ENCODE peak calls at places on chromosomes 6 and 20, in nine cellular contexts. O is stomach, G is adrenal gland, R is HCT116, Y is A549, H is IMR-90, N is prostate gland, J is heart left ventricle, I is erythroblast. M is an unnamed sample.

GRCh38 chr6:35776364-35777215 is at the start of gene CLPSL2:
- DNase-seq in H (no peak), G (no peak), Y (no peak), I (no peak), N (no peak), J (no peak), O (no peak), R (no peak), M (peak)

GRCh38 chr6:32761548-32761947 is 1.8 kb downstream of the HLA-DQB2 start:
- DNase-seq in Y (no peak), R (no peak), O (no peak), J (no peak), G (no peak), I (no peak), H (no peak), N (no peak), M (no peak)

GRCh38 chr20:18323705-18324104 is 35.4 kb downstream of the ZNF133 start:
- DNase-seq in J (no peak), H (no peak), G (no peak), O (no peak), I (no peak), N (no peak), R (no peak), Y (no peak), M (no peak)

GRCh38 chr20:41046716-41047115 is 18.1 kb downstream of the TOP1 start:
- DNase-seq in I (peak), G (no peak), R (no peak), J (no peak), N (no peak), O (no peak), H (peak), Y (no peak), M (no peak)

GRCh38 chr6:19408331-19408730 is 428.8 kb upstream of the ID4 start:
- DNase-seq in I (no peak), G (no peak), N (no peak), O (no peak), R (no peak), J (no peak), Y (no peak), H (no peak), M (no peak)

GRCh38 chr6:16049178-16049577 is 79.7 kb upstream of the MYLIP start:
- DNase-seq in R (no peak), G (no peak), H (no peak), J (no peak), I (no peak), Y (no peak), N (no peak), O (no peak), M (no peak)

GRCh38 chr20:53888510-53888909 is 181.9 kb downstream of the BCAS1 start:
- DNase-seq in N (no peak), R (no peak), Y (no peak), G (no peak), J (no peak), I (no peak), H (no peak), O (no peak), M (no peak)

GRCh38 chr20:33178726-33179125 is 10.8 kb downstream of the BPIFA2 start:
- DNase-seq in Y (peak), R (no peak), O (peak), G (no peak), I (no peak), H (no peak), J (no peak), N (no peak), M (no peak)

GRCh38 chr6:75791881-75792280 is 42.8 kb downstream of the MYO6 start:
- DNase-seq in N (no peak), H (no peak), Y (no peak), G (no peak), O (no peak), I (no peak), R (peak), J (no peak), M (no peak)

GRCh38 chr6:90383212-90383611 is 86.6 kb upstream of the BACH2 start:
- DNase-seq in N (no peak), Y (no peak), R (no peak), J (no peak), O (no peak), I (no peak), H (no peak), G (no peak), M (no peak)

GRCh38 chr6:108598316-108598863 is 37.7 kb downstream of the FOXO3 start:
- DNase-seq in N (no peak), R (no peak), O (no peak), H (peak), G (no peak), J (no peak), Y (no peak), I (peak), M (no peak)

GRCh38 chr6:117477988-117478852 is 4.3 kb upstream of the DCBLD1 start:
- DNase-seq in O (no peak), H (no peak), G (peak), I (peak), Y (peak), N (no peak), R (no peak), J (no peak), M (no peak)

GRCh38 chr20:35886537-35886936 is 67.8 kb downstream of the SCAND1 start:
- DNase-seq in J (peak), I (peak), H (no peak), G (no peak), O (no peak), R (no peak), N (no peak), Y (no peak), M (no peak)

GRCh38 chr6:158911746-158912158 is 88.2 kb downstream of the RSPH3 start:
- DNase-seq in H (no peak), J (no peak), G (no peak), R (no peak), I (no peak), Y (no peak), N (no peak), O (peak), M (no peak)

GRCh38 chr6:30960907-30961673 is 20.3 kb downstream of the MUCL3 start:
- DNase-seq in R (no peak), J (no peak), N (no peak), Y (no peak), G (no peak), O (no peak), I (no peak), H (peak), M (no peak)

GRCh38 chr20:44596010-44596409 is 13.6 kb downstream of the PKIG start:
- DNase-seq in N (no peak), O (no peak), J (no peak), R (no peak), I (no peak), G (no peak), Y (peak), H (no peak), M (no peak)

GRCh38 chr6:82025271-82025670 is 222.3 kb downstream of the IBTK start:
- DNase-seq in J (no peak), N (no peak), R (no peak), Y (no peak), H (peak), O (no peak), G (no peak), I (no peak), M (no peak)

GRCh38 chr20:47568019-47568418 is 66.3 kb downstream of the NCOA3 start:
- DNase-seq in I (no peak), N (peak), J (peak), H (peak), Y (peak), G (peak), R (no peak), O (peak), M (no peak)

GRCh38 chr20:58712116-58712822 is 19.7 kb downstream of the NPEPL1 start:
- DNase-seq in Y (no peak), O (peak), I (no peak), G (peak), J (peak), N (peak), H (no peak), R (no peak), M (no peak)

GRCh38 chr20:21191839-21192238 is 66.0 kb downstream of the KIZ start:
- DNase-seq in H (no peak), J (no peak), R (no peak), G (no peak), I (no peak), O (no peak), N (no peak), Y (no peak), M (no peak)

GRCh38 chr20:33518071-33518470 is 28.2 kb downstream of the CBFA2T2 start:
- DNase-seq in G (peak), I (no peak), Y (no peak), O (no peak), R (no peak), H (peak), N (no peak), J (no peak), M (no peak)

GRCh38 chr6:3138341-3138740 is 19.0 kb downstream of the TUBB2A start:
- DNase-seq in G (no peak), I (no peak), O (no peak), N (no peak), H (no peak), Y (no peak), J (no peak), R (no peak), M (no peak)

GRCh38 chr6:5276596-5276995 is 15.3 kb downstream of the FARS2 start:
- DNase-seq in G (no peak), I (no peak), H (no peak), Y (no peak), J (no peak), N (no peak), O (no peak), R (no peak), M (no peak)

DNA sequence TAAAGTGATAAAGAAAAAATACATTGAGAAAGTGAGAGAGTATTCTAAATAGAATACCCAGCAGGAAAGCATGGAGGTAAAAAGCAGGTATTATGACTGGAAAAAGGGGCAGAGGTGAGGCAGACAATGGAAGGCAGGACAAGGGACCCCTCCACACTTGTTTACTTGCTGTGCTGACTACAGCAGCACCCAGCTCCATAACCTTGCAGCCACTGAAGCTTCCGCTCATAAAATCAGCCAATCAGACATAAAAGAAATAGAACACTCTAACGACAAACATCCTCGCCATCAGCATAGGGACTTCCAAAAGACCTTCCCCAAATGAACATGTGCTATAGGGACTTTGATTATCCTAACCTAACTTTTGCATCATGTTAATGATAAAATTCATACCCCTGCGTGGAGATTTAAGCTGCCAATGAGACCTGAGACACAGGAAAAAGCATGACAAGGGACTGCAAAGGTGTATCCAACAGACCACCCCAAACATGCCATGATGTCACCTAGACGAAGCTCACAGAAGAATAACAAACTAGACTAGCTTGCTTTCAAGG is 120.1 kb downstream of the HFE start:
- DNase-seq in N (no peak), R (no peak), O (no peak), Y (no peak), G (no peak), I (no peak), H (no peak), J (no peak), M (no peak)
- TF ChIP-seq POLR2A in N (no peak), R (no peak), O (no peak), Y (no peak), G (no peak), I (peak), H (no peak), J (no peak), M (no peak)

GRCh38 chr20:62535964-62536363 is 60.2 kb upstream of the GATA5 start:
- DNase-seq in Y (no peak), H (no peak), O (no peak), R (no peak), I (no peak), G (no peak), N (no peak), J (no peak), M (no peak)
- TF ChIP-seq POLR2A in Y (no peak), H (no peak), O (no peak), R (no peak), I (no peak), G (no peak), N (no peak), J (no peak), M (no peak)

GRCh38 chr20:48886189-48886588 is 35.3 kb upstream of the ARFGEF2 start:
- DNase-seq in G (no peak), Y (no peak), O (no peak), I (no peak), H (no peak), R (no peak), J (peak), N (no peak), M (no peak)
- TF ChIP-seq POLR2A in G (no peak), Y (no peak), O (no peak), I (no peak), H (no peak), R (no peak), J (no peak), N (no peak), M (no peak)

DNA sequence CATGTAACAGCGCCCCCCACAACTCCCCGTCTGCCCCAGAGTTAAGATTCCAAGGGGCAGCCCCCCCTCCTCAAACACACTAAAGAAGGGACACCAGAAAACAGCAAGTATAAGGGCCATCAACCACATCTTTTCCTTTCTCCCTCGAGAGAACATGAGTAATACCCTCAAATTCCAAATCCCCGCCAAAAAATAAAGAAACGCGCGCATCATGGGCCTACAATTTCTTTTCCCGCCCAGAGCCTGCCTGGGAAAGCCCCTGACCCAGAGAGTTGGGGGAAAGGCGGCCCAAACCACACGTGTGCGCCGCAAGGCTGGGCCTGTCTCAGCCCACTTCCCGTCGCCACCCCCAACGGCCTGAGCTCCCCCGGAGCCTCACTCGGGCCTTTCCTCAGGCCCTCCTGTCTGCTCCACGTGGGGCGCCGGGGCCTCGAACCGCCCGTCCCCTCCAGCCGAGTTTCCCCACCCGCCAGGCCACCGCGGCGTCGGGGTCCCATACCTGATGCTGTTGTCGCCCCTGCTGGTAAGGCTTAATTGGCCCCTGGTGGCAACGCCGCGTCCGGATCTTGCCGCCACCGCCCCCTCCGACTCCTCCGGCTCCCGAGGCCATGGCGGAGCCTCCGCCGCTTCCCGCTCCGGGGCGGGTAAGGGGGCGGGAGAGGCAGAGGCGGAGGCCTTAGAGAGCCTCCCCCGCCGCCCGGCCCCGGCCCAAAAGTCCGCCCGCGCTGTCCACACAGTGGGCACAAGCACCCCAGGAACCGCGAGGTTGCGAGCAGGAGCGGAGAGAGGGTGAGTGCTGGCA is 746 bp downstream of the NUP153 start:
- DNase-seq in I (peak), H (peak), J (peak), N (peak), O (peak), Y (peak), G (peak), R (no peak), M (peak)
- TF ChIP-seq POLR2A in I (no peak), H (no peak), J (no peak), N (no peak), O (no peak), Y (no peak), G (no peak), R (no peak), M (no peak)